ENCODE peak calls at places on chromosomes 16 and 17, in nine cellular contexts. One of them, this sample, is unnamed. For H3K4me1, the result is how much of the 10 kb centered on the place peaks cover.

GRCh38 chr17:35890774-35891155 is 10.6 kb upstream of the CCL5 start:
- DNase-seq in ascending aorta: peak
- DNase-seq in tibial artery: no peak
- DNase-seq in CD4-positive, CD25-positive, alpha-beta regulatory T cell: no peak
- DNase-seq in prostate gland: no peak
- DNase-seq in GM23248: no peak
- DNase-seq in spleen: peak
- DNase-seq in esophagus squamous epithelium: no peak
- DNase-seq in A673: no peak
- DNase-seq in this sample: peak

GRCh38 chr16:63983401-63983800 is 1138.5 kb downstream of the CDH11 start:
- DNase-seq in ascending aorta: no peak
- DNase-seq in tibial artery: no peak
- DNase-seq in CD4-positive, CD25-positive, alpha-beta regulatory T cell: no peak
- DNase-seq in prostate gland: peak
- DNase-seq in GM23248: no peak
- DNase-seq in spleen: no peak
- DNase-seq in esophagus squamous epithelium: no peak
- DNase-seq in A673: no peak
- DNase-seq in this sample: no peak

GRCh38 chr17:53122966-53123365 is 699.8 kb upstream of the KIF2B start:
- DNase-seq in ascending aorta: no peak
- DNase-seq in tibial artery: no peak
- DNase-seq in CD4-positive, CD25-positive, alpha-beta regulatory T cell: no peak
- DNase-seq in prostate gland: no peak
- DNase-seq in GM23248: no peak
- DNase-seq in spleen: no peak
- DNase-seq in esophagus squamous epithelium: no peak
- DNase-seq in A673: no peak
- DNase-seq in this sample: no peak

GRCh38 chr17:68792873-68793272 is 162.3 kb downstream of the ABCA8 start:
- DNase-seq in ascending aorta: no peak
- DNase-seq in tibial artery: no peak
- DNase-seq in CD4-positive, CD25-positive, alpha-beta regulatory T cell: no peak
- DNase-seq in prostate gland: no peak
- DNase-seq in GM23248: no peak
- DNase-seq in spleen: no peak
- DNase-seq in esophagus squamous epithelium: no peak
- DNase-seq in A673: no peak
- DNase-seq in this sample: no peak

GRCh38 chr16:83109736-83110135 is 483.0 kb downstream of the CDH13 start:
- DNase-seq in ascending aorta: no peak
- DNase-seq in tibial artery: no peak
- DNase-seq in CD4-positive, CD25-positive, alpha-beta regulatory T cell: no peak
- DNase-seq in prostate gland: no peak
- DNase-seq in GM23248: peak
- DNase-seq in spleen: no peak
- DNase-seq in esophagus squamous epithelium: no peak
- DNase-seq in A673: no peak
- DNase-seq in this sample: no peak

GRCh38 chr16:1923299-1924034 is 5.3 kb upstream of the HS3ST6 start:
- DNase-seq in ascending aorta: no peak
- DNase-seq in tibial artery: no peak
- DNase-seq in CD4-positive, CD25-positive, alpha-beta regulatory T cell: no peak
- DNase-seq in prostate gland: no peak
- DNase-seq in GM23248: peak
- DNase-seq in spleen: no peak
- DNase-seq in esophagus squamous epithelium: no peak
- DNase-seq in A673: peak
- DNase-seq in this sample: no peak

GRCh38 chr16:84806256-84806889 is 13.4 kb upstream of the CRISPLD2 start:
- DNase-seq in ascending aorta: no peak
- DNase-seq in tibial artery: no peak
- DNase-seq in CD4-positive, CD25-positive, alpha-beta regulatory T cell: no peak
- DNase-seq in prostate gland: no peak
- DNase-seq in GM23248: peak
- DNase-seq in spleen: peak
- DNase-seq in esophagus squamous epithelium: no peak
- DNase-seq in A673: peak
- DNase-seq in this sample: no peak

GRCh38 chr17:11121680-11122079 is 119.3 kb upstream of the SHISA6 start:
- DNase-seq in ascending aorta: no peak
- DNase-seq in tibial artery: no peak
- DNase-seq in CD4-positive, CD25-positive, alpha-beta regulatory T cell: no peak
- DNase-seq in prostate gland: no peak
- DNase-seq in GM23248: no peak
- DNase-seq in spleen: no peak
- DNase-seq in esophagus squamous epithelium: no peak
- DNase-seq in A673: no peak
- DNase-seq in this sample: no peak

GRCh38 chr17:18910326-18910725 is 41.6 kb upstream of the SLC5A10 start:
- DNase-seq in ascending aorta: no peak
- DNase-seq in tibial artery: no peak
- DNase-seq in CD4-positive, CD25-positive, alpha-beta regulatory T cell: no peak
- DNase-seq in prostate gland: no peak
- DNase-seq in GM23248: no peak
- DNase-seq in spleen: no peak
- DNase-seq in esophagus squamous epithelium: no peak
- DNase-seq in A673: no peak
- DNase-seq in this sample: no peak

GRCh38 chr16:47073223-47074155 is 70.3 kb downstream of the NETO2 start:
- DNase-seq in ascending aorta: no peak
- DNase-seq in tibial artery: peak
- DNase-seq in CD4-positive, CD25-positive, alpha-beta regulatory T cell: no peak
- DNase-seq in prostate gland: no peak
- DNase-seq in GM23248: no peak
- DNase-seq in spleen: peak
- DNase-seq in esophagus squamous epithelium: no peak
- DNase-seq in A673: peak
- DNase-seq in this sample: no peak

GRCh38 chr16:11161974-11162373 is 94.0 kb downstream of the SOCS1 start:
- DNase-seq in ascending aorta: no peak
- DNase-seq in tibial artery: no peak
- DNase-seq in CD4-positive, CD25-positive, alpha-beta regulatory T cell: no peak
- DNase-seq in prostate gland: no peak
- DNase-seq in GM23248: peak
- DNase-seq in spleen: peak
- DNase-seq in esophagus squamous epithelium: no peak
- DNase-seq in A673: no peak
- DNase-seq in this sample: no peak

GRCh38 chr16:53891409-53892139 is 187.6 kb downstream of the FTO start:
- DNase-seq in ascending aorta: no peak
- DNase-seq in tibial artery: no peak
- DNase-seq in CD4-positive, CD25-positive, alpha-beta regulatory T cell: no peak
- DNase-seq in prostate gland: no peak
- DNase-seq in GM23248: no peak
- DNase-seq in spleen: no peak
- DNase-seq in esophagus squamous epithelium: no peak
- DNase-seq in A673: no peak
- DNase-seq in this sample: no peak

GRCh38 chr17:72763981-72764380 is 328.5 kb downstream of the SLC39A11 start:
- DNase-seq in ascending aorta: no peak
- DNase-seq in tibial artery: no peak
- DNase-seq in CD4-positive, CD25-positive, alpha-beta regulatory T cell: no peak
- DNase-seq in prostate gland: no peak
- DNase-seq in GM23248: no peak
- DNase-seq in spleen: no peak
- DNase-seq in esophagus squamous epithelium: no peak
- DNase-seq in A673: no peak
- DNase-seq in this sample: no peak

DNA sequence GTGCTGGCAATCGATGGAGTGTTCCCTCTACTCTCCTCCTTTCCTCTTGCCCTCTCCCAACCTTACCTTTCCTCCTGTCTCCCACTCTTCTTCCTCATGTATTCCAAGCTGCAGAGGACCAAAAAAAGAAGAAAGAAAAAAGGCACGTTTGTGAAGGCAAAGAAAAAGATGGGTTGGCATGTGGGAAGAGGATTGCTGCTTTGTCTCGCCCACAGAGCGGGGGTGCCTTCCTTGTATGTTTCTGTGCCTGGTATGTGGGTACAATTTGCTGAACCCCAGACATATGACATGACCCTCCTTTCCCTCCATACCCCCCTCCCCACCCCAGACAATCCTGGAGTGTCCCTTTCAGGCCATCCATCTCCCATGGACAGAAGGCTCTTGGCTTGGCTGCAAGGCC is 13.1 kb upstream of the CTCF start:
- DNase-seq in ascending aorta: no peak
- DNase-seq in tibial artery: no peak
- DNase-seq in CD4-positive, CD25-positive, alpha-beta regulatory T cell: no peak
- DNase-seq in prostate gland: no peak
- DNase-seq in GM23248: no peak
- DNase-seq in spleen: peak
- DNase-seq in esophagus squamous epithelium: no peak
- DNase-seq in A673: no peak
- DNase-seq in this sample: no peak
- H3K4me1 ChIP-seq in ascending aorta: under half
- H3K4me1 ChIP-seq in tibial artery: under half
- H3K4me1 ChIP-seq in CD4-positive, CD25-positive, alpha-beta regulatory T cell: under half
- H3K4me1 ChIP-seq in prostate gland: under half
- H3K4me1 ChIP-seq in GM23248: under half
- H3K4me1 ChIP-seq in spleen: half or more
- H3K4me1 ChIP-seq in esophagus squamous epithelium: half or more
- H3K4me1 ChIP-seq in A673: under half
- H3K4me1 ChIP-seq in this sample: under half

DNA sequence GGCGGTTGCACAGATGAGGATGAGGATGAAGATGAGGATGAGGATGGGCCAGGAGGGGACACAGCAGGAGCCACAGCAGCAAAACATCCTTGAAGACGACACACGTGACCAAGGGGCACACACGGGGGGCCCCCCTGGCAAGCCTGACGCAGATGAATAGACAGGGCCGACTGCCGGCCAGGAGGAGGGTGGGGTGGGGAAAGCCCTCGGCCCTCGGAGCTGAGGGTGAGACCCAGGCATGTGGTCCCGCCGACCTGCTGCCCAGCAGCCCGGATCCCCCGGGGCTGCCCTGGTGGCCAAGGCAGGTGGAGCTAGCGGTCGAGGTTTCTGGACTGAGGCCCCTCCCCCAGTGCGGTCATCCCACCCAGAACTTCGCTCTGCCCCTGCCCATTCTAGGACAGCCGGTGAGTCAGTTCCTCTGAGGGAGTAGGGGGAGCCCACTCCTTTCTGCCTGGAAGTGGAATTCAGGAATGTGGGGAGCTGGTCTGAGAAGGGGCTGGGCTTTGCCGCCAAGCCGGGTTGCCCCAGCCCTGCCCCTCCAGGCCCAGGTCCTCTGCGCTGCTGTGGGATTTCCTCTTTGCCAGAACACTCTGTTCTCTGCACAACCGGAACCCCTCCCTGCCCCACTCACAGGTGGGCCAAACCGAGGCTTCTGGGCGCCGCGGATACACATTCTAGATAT is 9.9 kb downstream of the CYGB start:
- DNase-seq in ascending aorta: peak
- DNase-seq in tibial artery: no peak
- DNase-seq in CD4-positive, CD25-positive, alpha-beta regulatory T cell: peak
- DNase-seq in prostate gland: no peak
- DNase-seq in GM23248: no peak
- DNase-seq in spleen: peak
- DNase-seq in esophagus squamous epithelium: peak
- DNase-seq in A673: no peak
- DNase-seq in this sample: peak
- H3K27ac ChIP-seq in ascending aorta: peak
- H3K27ac ChIP-seq in tibial artery: peak
- H3K27ac ChIP-seq in CD4-positive, CD25-positive, alpha-beta regulatory T cell: peak
- H3K27ac ChIP-seq in prostate gland: peak
- H3K27ac ChIP-seq in GM23248: no peak
- H3K27ac ChIP-seq in spleen: peak
- H3K27ac ChIP-seq in esophagus squamous epithelium: peak
- H3K27ac ChIP-seq in A673: no peak
- H3K27ac ChIP-seq in this sample: peak

DNA sequence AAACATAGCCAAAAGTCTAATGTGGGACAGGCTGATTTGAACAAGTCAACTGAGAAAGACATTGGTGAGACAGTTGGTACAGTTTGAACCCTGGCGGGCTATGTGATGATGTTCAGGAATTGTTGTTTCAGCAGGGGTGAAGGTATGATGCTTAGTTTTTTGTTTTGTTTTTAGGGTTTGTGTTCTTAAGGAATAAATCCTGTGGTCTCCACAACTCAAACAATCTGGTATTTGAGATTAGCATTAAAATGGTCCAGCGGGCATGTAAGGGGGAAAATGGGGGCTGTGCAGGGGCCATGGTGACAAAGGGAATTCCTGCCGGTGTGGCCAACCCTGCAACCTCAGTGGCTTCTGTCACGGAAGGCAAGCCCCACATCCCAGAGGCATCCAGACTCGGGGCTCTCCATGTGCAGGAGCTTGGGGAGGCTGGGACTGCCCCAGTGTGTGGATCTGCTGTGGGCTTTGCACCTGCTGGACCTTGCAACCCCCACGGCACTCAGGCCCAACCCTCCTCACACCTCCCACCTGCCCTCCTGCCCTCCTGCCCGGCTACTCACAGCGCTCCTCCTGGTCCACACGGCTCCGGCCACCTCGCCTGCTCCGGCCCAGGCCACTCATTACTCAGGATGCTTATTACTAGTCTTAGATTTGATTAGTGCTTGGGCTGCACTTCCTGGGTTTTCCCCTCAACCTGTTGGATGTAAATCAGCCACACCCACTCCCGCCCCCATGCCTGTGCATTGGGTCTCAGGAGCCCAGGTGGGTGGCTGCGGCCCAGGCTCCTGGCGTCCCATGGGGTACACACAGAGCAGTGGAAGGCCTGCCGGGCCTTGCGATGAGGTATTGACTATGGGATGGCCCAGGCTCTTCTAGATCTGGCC is at the start of gene TNFRSF13B:
- DNase-seq in ascending aorta: no peak
- DNase-seq in tibial artery: no peak
- DNase-seq in CD4-positive, CD25-positive, alpha-beta regulatory T cell: no peak
- DNase-seq in prostate gland: no peak
- DNase-seq in GM23248: no peak
- DNase-seq in spleen: peak
- DNase-seq in esophagus squamous epithelium: no peak
- DNase-seq in A673: no peak
- DNase-seq in this sample: no peak
- H3K4me3 ChIP-seq in ascending aorta: no peak
- H3K4me3 ChIP-seq in tibial artery: no peak
- H3K4me3 ChIP-seq in CD4-positive, CD25-positive, alpha-beta regulatory T cell: no peak
- H3K4me3 ChIP-seq in prostate gland: no peak
- H3K4me3 ChIP-seq in GM23248: no peak
- H3K4me3 ChIP-seq in spleen: peak
- H3K4me3 ChIP-seq in esophagus squamous epithelium: no peak
- H3K4me3 ChIP-seq in A673: no peak
- H3K4me3 ChIP-seq in this sample: no peak

DNA sequence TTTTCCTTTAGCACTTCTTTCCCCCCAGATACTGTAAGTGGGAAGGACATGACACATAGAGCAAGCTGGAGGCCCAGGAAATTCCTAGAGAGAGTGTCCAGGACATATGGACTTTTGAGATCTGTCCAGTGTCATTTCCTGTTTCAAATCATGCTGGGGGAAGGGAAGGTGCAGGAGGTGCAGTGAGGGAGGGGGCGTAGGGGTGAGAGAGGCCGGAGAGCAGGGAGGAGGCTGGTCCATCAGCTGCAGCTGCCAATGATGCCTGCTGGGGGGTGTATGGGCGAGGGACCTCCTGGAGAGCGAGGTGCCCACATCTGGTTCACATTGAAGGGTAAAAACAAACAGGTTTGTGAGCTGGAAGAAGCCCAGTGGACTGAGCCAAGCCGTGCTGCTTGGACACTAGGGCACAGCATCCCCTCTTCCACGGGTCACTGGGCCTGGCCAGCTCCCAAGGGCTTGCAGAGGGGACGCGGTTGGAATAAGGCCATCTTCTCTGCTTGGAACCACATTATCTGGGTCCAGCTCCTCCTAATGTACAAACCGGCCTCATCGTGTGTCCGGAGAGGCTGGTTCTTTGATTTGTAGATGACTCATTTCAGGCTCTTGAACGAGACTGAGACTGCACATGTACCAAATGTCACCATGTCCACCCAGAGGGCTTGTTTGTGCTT is 70.4 kb upstream of the SMURF2 start:
- DNase-seq in ascending aorta: no peak
- DNase-seq in tibial artery: no peak
- DNase-seq in CD4-positive, CD25-positive, alpha-beta regulatory T cell: no peak
- DNase-seq in prostate gland: no peak
- DNase-seq in GM23248: peak
- DNase-seq in spleen: no peak
- DNase-seq in esophagus squamous epithelium: no peak
- DNase-seq in A673: no peak
- DNase-seq in this sample: no peak
- H3K4me1 ChIP-seq in ascending aorta: under half
- H3K4me1 ChIP-seq in tibial artery: under half
- H3K4me1 ChIP-seq in CD4-positive, CD25-positive, alpha-beta regulatory T cell: under half
- H3K4me1 ChIP-seq in prostate gland: under half
- H3K4me1 ChIP-seq in GM23248: under half
- H3K4me1 ChIP-seq in spleen: under half
- H3K4me1 ChIP-seq in esophagus squamous epithelium: under half
- H3K4me1 ChIP-seq in A673: under half
- H3K4me1 ChIP-seq in this sample: under half